ENCODE peak calls at places on chromosomes 11 and 22, in six cellular contexts. One of them, this sample, is unnamed.
A peak's percentile ranks its signal among the peaks of the same experiment; 100 is the strongest.

GRCh38 chr22:45127866-45128265 is 35.9 kb upstream of the NUP50 start:
- DNase-seq in mesendoderm: no peak
- DNase-seq in neuronal stem cell: no peak
- DNase-seq in IMR-90: peak; percentile 75
- DNase-seq in H1: no peak
- DNase-seq in mesenchymal stem cell: peak; percentile 66
- DNase-seq in this sample: no peak

GRCh38 chr11:19441752-19442553 is 201.2 kb upstream of the E2F8 start:
- DNase-seq in mesenchymal stem cell: peak; percentile 94
- DNase-seq in H1: no peak
- DNase-seq in IMR-90: peak; percentile 98
- DNase-seq in mesendoderm: peak; percentile 70
- DNase-seq in neuronal stem cell: no peak
- DNase-seq in this sample: peak; percentile 94

GRCh38 chr11:26649884-26650283 is 72.0 kb downstream of the SLC5A12 start:
- DNase-seq in mesendoderm: peak; percentile 83
- DNase-seq in neuronal stem cell: peak; percentile 72
- DNase-seq in mesenchymal stem cell: peak; percentile 76
- DNase-seq in H1: no peak
- DNase-seq in IMR-90: peak; percentile 53
- DNase-seq in this sample: peak; percentile 95

GRCh38 chr11:68127791-68128681 is 6.8 kb upstream of the CHKA start:
- DNase-seq in IMR-90: peak; percentile 40
- DNase-seq in mesenchymal stem cell: peak; percentile 83
- DNase-seq in neuronal stem cell: peak; percentile 78
- DNase-seq in H1: peak; percentile 94
- DNase-seq in mesendoderm: peak; percentile 99
- DNase-seq in this sample: peak; percentile 89

GRCh38 chr11:35641206-35641885 is 21.2 kb upstream of the TRIM44 start:
- DNase-seq in IMR-90: no peak
- DNase-seq in mesendoderm: peak; percentile 85
- DNase-seq in H1: no peak
- DNase-seq in mesenchymal stem cell: no peak
- DNase-seq in neuronal stem cell: no peak
- DNase-seq in this sample: no peak

GRCh38 chr11:95585071-95585751 is 204.4 kb downstream of the FAM76B start:
- DNase-seq in mesenchymal stem cell: peak; percentile 79
- DNase-seq in mesendoderm: no peak
- DNase-seq in IMR-90: peak; percentile 88
- DNase-seq in neuronal stem cell: no peak
- DNase-seq in H1: no peak
- DNase-seq in this sample: peak; percentile 21

GRCh38 chr22:33328789-33329296 is 270.7 kb upstream of the SYN3 start:
- DNase-seq in H1: no peak
- DNase-seq in mesendoderm: peak; percentile 77
- DNase-seq in neuronal stem cell: no peak
- DNase-seq in IMR-90: peak; percentile 86
- DNase-seq in mesenchymal stem cell: peak; percentile 64
- DNase-seq in this sample: no peak

GRCh38 chr22:46044718-46045458 is 67.9 kb upstream of the WNT7B start:
- DNase-seq in IMR-90: no peak
- DNase-seq in mesenchymal stem cell: peak; percentile 19
- DNase-seq in neuronal stem cell: no peak
- DNase-seq in H1: no peak
- DNase-seq in mesendoderm: no peak
- DNase-seq in this sample: no peak

GRCh38 chr11:1862588-1863351 is 9.9 kb downstream of the LSP1 start:
- DNase-seq in IMR-90: no peak
- DNase-seq in neuronal stem cell: no peak
- DNase-seq in mesendoderm: no peak
- DNase-seq in mesenchymal stem cell: peak; percentile 67
- DNase-seq in H1: no peak
- DNase-seq in this sample: peak; percentile 28

GRCh38 chr11:125517116-125517804 is 21.2 kb upstream of the FEZ1 start:
- DNase-seq in IMR-90: peak; percentile 86
- DNase-seq in neuronal stem cell: peak; percentile 94
- DNase-seq in H1: peak; percentile 76
- DNase-seq in mesendoderm: peak; percentile 99
- DNase-seq in mesenchymal stem cell: peak; percentile 88
- DNase-seq in this sample: no peak

GRCh38 chr11:78101073-78101472 is 21.4 kb upstream of the NDUFC2 start:
- DNase-seq in mesenchymal stem cell: no peak
- DNase-seq in neuronal stem cell: no peak
- DNase-seq in IMR-90: peak; percentile 54
- DNase-seq in H1: no peak
- DNase-seq in mesendoderm: no peak
- DNase-seq in this sample: no peak

GRCh38 chr11:134579709-134580634 is 167.9 kb upstream of the B3GAT1 start:
- DNase-seq in neuronal stem cell: no peak
- DNase-seq in mesenchymal stem cell: no peak
- DNase-seq in H1: no peak
- DNase-seq in IMR-90: no peak
- DNase-seq in mesendoderm: peak; percentile 12
- DNase-seq in this sample: no peak

GRCh38 chr22:36286096-36286957 is 33.4 kb downstream of the APOL1 start:
- DNase-seq in H1: peak; percentile 44
- DNase-seq in IMR-90: peak; percentile 72
- DNase-seq in mesendoderm: peak; percentile 88
- DNase-seq in neuronal stem cell: peak; percentile 69
- DNase-seq in mesenchymal stem cell: peak; percentile 79
- DNase-seq in this sample: peak; percentile 67

GRCh38 chr11:70675697-70676374 is 277.5 kb downstream of the CTTN start:
- DNase-seq in H1: no peak
- DNase-seq in neuronal stem cell: no peak
- DNase-seq in mesenchymal stem cell: peak; percentile 20
- DNase-seq in mesendoderm: no peak
- DNase-seq in IMR-90: no peak
- DNase-seq in this sample: no peak

GRCh38 chr11:57417056-57417455 is 9.9 kb downstream of the SLC43A3 start:
- DNase-seq in H1: no peak
- DNase-seq in IMR-90: peak; percentile 48
- DNase-seq in mesenchymal stem cell: no peak
- DNase-seq in mesendoderm: no peak
- DNase-seq in neuronal stem cell: no peak
- DNase-seq in this sample: no peak

GRCh38 chr11:66015936-66016792 is 4.4 kb downstream of the CST6 start:
- DNase-seq in H1: no peak
- DNase-seq in mesendoderm: no peak
- DNase-seq in mesenchymal stem cell: no peak
- DNase-seq in neuronal stem cell: no peak
- DNase-seq in IMR-90: no peak
- DNase-seq in this sample: peak; percentile 63

GRCh38 chr11:12864316-12865156 is 144.6 kb upstream of the RASSF10 start:
- DNase-seq in IMR-90: peak; percentile 96
- DNase-seq in neuronal stem cell: peak; percentile 89
- DNase-seq in mesenchymal stem cell: peak; percentile 98
- DNase-seq in H1: peak; percentile 75
- DNase-seq in mesendoderm: peak; percentile 100
- DNase-seq in this sample: peak; percentile 97

GRCh38 chr22:50737728-50738648 is at the start of gene ACR:
- DNase-seq in mesendoderm: no peak
- DNase-seq in neuronal stem cell: no peak
- DNase-seq in IMR-90: no peak
- DNase-seq in mesenchymal stem cell: no peak
- DNase-seq in H1: no peak
- DNase-seq in this sample: no peak

GRCh38 chr11:77375114-77375513 is 73.6 kb upstream of the GDPD4 start:
- DNase-seq in neuronal stem cell: no peak
- DNase-seq in H1: no peak
- DNase-seq in mesendoderm: no peak
- DNase-seq in mesenchymal stem cell: no peak
- DNase-seq in IMR-90: peak; percentile 57
- DNase-seq in this sample: no peak

GRCh38 chr11:61922539-61922938 is 5.2 kb upstream of the RAB3IL1 start:
- DNase-seq in mesenchymal stem cell: peak; percentile 36
- DNase-seq in IMR-90: peak; percentile 48
- DNase-seq in mesendoderm: peak; percentile 79
- DNase-seq in H1: no peak
- DNase-seq in neuronal stem cell: no peak
- DNase-seq in this sample: no peak

GRCh38 chr11:73227571-73228211 is 9.6 kb downstream of the P2RY2 start:
- DNase-seq in mesenchymal stem cell: no peak
- DNase-seq in IMR-90: no peak
- DNase-seq in neuronal stem cell: no peak
- DNase-seq in mesendoderm: peak; percentile 89
- DNase-seq in H1: no peak
- DNase-seq in this sample: peak; percentile 98

GRCh38 chr11:75281469-75282095 is 41.0 kb downstream of the TPBGL start:
- DNase-seq in H1: no peak
- DNase-seq in IMR-90: no peak
- DNase-seq in neuronal stem cell: no peak
- DNase-seq in mesendoderm: no peak
- DNase-seq in mesenchymal stem cell: no peak
- DNase-seq in this sample: no peak

GRCh38 chr22:26086359-26086758 is 82.9 kb upstream of the SEZ6L start:
- DNase-seq in mesenchymal stem cell: no peak
- DNase-seq in mesendoderm: peak; percentile 9
- DNase-seq in H1: no peak
- DNase-seq in neuronal stem cell: no peak
- DNase-seq in IMR-90: no peak
- DNase-seq in this sample: no peak

GRCh38 chr11:7571640-7572000 is 57.8 kb downstream of the PPFIBP2 start:
- DNase-seq in neuronal stem cell: peak; percentile 67
- DNase-seq in IMR-90: peak; percentile 69
- DNase-seq in mesenchymal stem cell: peak; percentile 81
- DNase-seq in mesendoderm: peak; percentile 92
- DNase-seq in H1: peak; percentile 43
- DNase-seq in this sample: peak; percentile 90

GRCh38 chr11:120217941-120218694 is 7.3 kb downstream of the OAF start:
- DNase-seq in neuronal stem cell: no peak
- DNase-seq in mesendoderm: no peak
- DNase-seq in H1: no peak
- DNase-seq in mesenchymal stem cell: no peak
- DNase-seq in IMR-90: no peak
- DNase-seq in this sample: no peak

GRCh38 chr11:62012451-62013265 is 45.2 kb upstream of the FTH1 start:
- DNase-seq in mesendoderm: no peak
- DNase-seq in mesenchymal stem cell: peak; percentile 31
- DNase-seq in H1: no peak
- DNase-seq in IMR-90: peak; percentile 42
- DNase-seq in neuronal stem cell: no peak
- DNase-seq in this sample: peak; percentile 53

GRCh38 chr11:719214-720016 is 13.4 kb downstream of the EPS8L2 start:
- DNase-seq in mesendoderm: no peak
- DNase-seq in neuronal stem cell: no peak
- DNase-seq in mesenchymal stem cell: no peak
- DNase-seq in H1: no peak
- DNase-seq in IMR-90: no peak
- DNase-seq in this sample: no peak

GRCh38 chr11:27718346-27718852 is 18.1 kb upstream of the BDNF start:
- DNase-seq in neuronal stem cell: peak; percentile 73
- DNase-seq in IMR-90: peak; percentile 95
- DNase-seq in H1: no peak
- DNase-seq in mesenchymal stem cell: peak; percentile 95
- DNase-seq in mesendoderm: peak; percentile 95
- DNase-seq in this sample: peak; percentile 48
- H3K18ac ChIP-seq in neuronal stem cell: peak overlapping the region; percentile 44
- H3K18ac ChIP-seq in IMR-90: peak overlapping the region; percentile 92
- H3K18ac ChIP-seq in H1: peak overlapping the region; percentile 48
- H3K18ac ChIP-seq in mesenchymal stem cell: peak overlapping the region; percentile 98
- H3K18ac ChIP-seq in mesendoderm: peak overlapping the region; percentile 98
- H3K18ac ChIP-seq in this sample: no peak overlapping the region

GRCh38 chr11:8959546-8960166 is 4.6 kb downstream of the TMEM9B start:
- DNase-seq in IMR-90: peak; percentile 86
- DNase-seq in mesendoderm: peak; percentile 86
- DNase-seq in mesenchymal stem cell: peak; percentile 85
- DNase-seq in neuronal stem cell: peak; percentile 58
- DNase-seq in H1: peak; percentile 31
- DNase-seq in this sample: peak; percentile 86
- H3K4me3 ChIP-seq in IMR-90: no peak overlapping the region
- H3K4me3 ChIP-seq in mesendoderm: no peak overlapping the region
- H3K4me3 ChIP-seq in mesenchymal stem cell: peak overlapping the region; percentile 39
- H3K4me3 ChIP-seq in neuronal stem cell: no peak overlapping the region
- H3K4me3 ChIP-seq in H1: no peak overlapping the region
- H3K4me3 ChIP-seq in this sample: no peak overlapping the region

GRCh38 chr22:49531533-49531895 is 296.2 kb downstream of the BRD1 start:
- DNase-seq in H1: no peak
- DNase-seq in neuronal stem cell: no peak
- DNase-seq in mesenchymal stem cell: no peak
- DNase-seq in IMR-90: no peak
- DNase-seq in mesendoderm: no peak
- DNase-seq in this sample: no peak
- H2BK120ac ChIP-seq in H1: no peak overlapping the region
- H2BK120ac ChIP-seq in neuronal stem cell: no peak overlapping the region
- H2BK120ac ChIP-seq in mesenchymal stem cell: no peak overlapping the region
- H2BK120ac ChIP-seq in IMR-90: no peak overlapping the region
- H2BK120ac ChIP-seq in mesendoderm: no peak overlapping the region
- H2BK120ac ChIP-seq in this sample: no peak overlapping the region

GRCh38 chr11:111981270-111981669 is 43.9 kb upstream of the DLAT start:
- DNase-seq in mesenchymal stem cell: no peak
- DNase-seq in mesendoderm: no peak
- DNase-seq in H1: no peak
- DNase-seq in IMR-90: no peak
- DNase-seq in neuronal stem cell: no peak
- DNase-seq in this sample: no peak

GRCh38 chr11:111980062-111980461 is 42.9 kb downstream of the DIXDC1 start:
- DNase-seq in mesendoderm: no peak
- DNase-seq in IMR-90: no peak
- DNase-seq in H1: no peak
- DNase-seq in neuronal stem cell: no peak
- DNase-seq in mesenchymal stem cell: no peak
- DNase-seq in this sample: no peak

GRCh38 chr11:111982019-111982464 is 43.2 kb upstream of the DLAT start:
- DNase-seq in mesendoderm: peak; percentile 91
- DNase-seq in H1: peak; percentile 61
- DNase-seq in IMR-90: peak; percentile 43
- DNase-seq in neuronal stem cell: peak; percentile 57
- DNase-seq in mesenchymal stem cell: peak; percentile 55
- DNase-seq in this sample: peak; percentile 80

GRCh38 chr11:111983187-111983986 is 41.8 kb upstream of the DLAT start:
- DNase-seq in mesendoderm: peak; percentile 93
- DNase-seq in IMR-90: peak; percentile 72
- DNase-seq in mesenchymal stem cell: peak; percentile 85
- DNase-seq in H1: peak; percentile 64
- DNase-seq in neuronal stem cell: peak; percentile 67
- DNase-seq in this sample: peak; percentile 75

GRCh38 chr11:111982532-111983186 is 42.5 kb upstream of the DLAT start:
- DNase-seq in mesenchymal stem cell: no peak
- DNase-seq in H1: no peak
- DNase-seq in mesendoderm: peak; percentile 31
- DNase-seq in IMR-90: no peak
- DNase-seq in neuronal stem cell: no peak
- DNase-seq in this sample: no peak
- H3K18ac ChIP-seq in mesenchymal stem cell: no peak overlapping the region
- H3K18ac ChIP-seq in H1: peak overlapping the region; percentile 84
- H3K18ac ChIP-seq in mesendoderm: no peak overlapping the region
- H3K18ac ChIP-seq in IMR-90: no peak overlapping the region
- H3K18ac ChIP-seq in neuronal stem cell: no peak overlapping the region
- H3K18ac ChIP-seq in this sample: no peak overlapping the region

DNA sequence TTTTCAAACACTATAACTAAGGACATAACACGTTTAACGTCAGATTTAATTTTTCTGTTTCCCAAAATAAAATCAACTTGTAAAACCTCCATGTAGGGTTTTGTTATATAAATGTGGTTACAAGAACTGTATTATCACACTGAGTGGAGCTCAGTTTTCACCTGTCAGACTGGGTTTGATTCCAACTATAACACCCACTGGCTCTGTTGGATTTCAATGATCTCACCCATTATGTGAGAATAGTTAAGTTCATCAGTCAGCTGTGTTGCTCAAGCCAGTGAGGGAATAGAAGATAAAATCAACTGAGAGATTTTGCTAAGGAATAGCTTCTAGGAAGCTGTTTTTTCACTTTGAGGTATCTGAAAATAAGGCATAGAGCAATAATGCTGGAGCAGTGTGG is 5.1 kb upstream of the OR52R1 start:
- DNase-seq in mesenchymal stem cell: no peak
- DNase-seq in IMR-90: no peak
- DNase-seq in neuronal stem cell: no peak
- DNase-seq in H1: no peak
- DNase-seq in mesendoderm: no peak
- DNase-seq in this sample: no peak
- H3K4me3 ChIP-seq in mesenchymal stem cell: no peak overlapping the region
- H3K4me3 ChIP-seq in IMR-90: no peak overlapping the region
- H3K4me3 ChIP-seq in neuronal stem cell: no peak overlapping the region
- H3K4me3 ChIP-seq in H1: no peak overlapping the region
- H3K4me3 ChIP-seq in mesendoderm: no peak overlapping the region
- H3K4me3 ChIP-seq in this sample: no peak overlapping the region